ENCODE peak calls at places on chromosomes 4 and X, in six cellular contexts. One of them, this sample, is unnamed.

GRCh38 chrX:22081475-22082092 is 49.5 kb downstream of the PHEX start:
- DNase-seq in NCI-H1417: peak
- DNase-seq in RWPE1: no peak
- DNase-seq in sciatic nerve: peak
- DNase-seq in smooth muscle cell of the brain vasculature: peak
- DNase-seq in fibroblast of lung: peak
- DNase-seq in this sample: peak

GRCh38 chr4:42927946-42928345 is 35.4 kb downstream of the GRXCR1 start:
- DNase-seq in sciatic nerve: no peak
- DNase-seq in smooth muscle cell of the brain vasculature: no peak
- DNase-seq in NCI-H1417: no peak
- DNase-seq in RWPE1: peak
- DNase-seq in fibroblast of lung: no peak
- DNase-seq in this sample: no peak

GRCh38 chr4:140296871-140297570 is 76.4 kb upstream of the SCOC start:
- DNase-seq in fibroblast of lung: no peak
- DNase-seq in NCI-H1417: peak
- DNase-seq in RWPE1: peak
- DNase-seq in smooth muscle cell of the brain vasculature: no peak
- DNase-seq in sciatic nerve: no peak
- DNase-seq in this sample: peak

GRCh38 chr4:81786063-81786763 is 314.5 kb upstream of the RASGEF1B start:
- DNase-seq in smooth muscle cell of the brain vasculature: no peak
- DNase-seq in fibroblast of lung: peak
- DNase-seq in NCI-H1417: peak
- DNase-seq in RWPE1: no peak
- DNase-seq in sciatic nerve: no peak
- DNase-seq in this sample: no peak

GRCh38 chr4:6308890-6309643 is 39.4 kb downstream of the WFS1 start:
- DNase-seq in sciatic nerve: no peak
- DNase-seq in smooth muscle cell of the brain vasculature: no peak
- DNase-seq in NCI-H1417: peak
- DNase-seq in fibroblast of lung: no peak
- DNase-seq in RWPE1: no peak
- DNase-seq in this sample: no peak

GRCh38 chr4:40750461-40751258 is 905 bp downstream of the NSUN7 start:
- DNase-seq in NCI-H1417: peak
- DNase-seq in RWPE1: no peak
- DNase-seq in smooth muscle cell of the brain vasculature: no peak
- DNase-seq in sciatic nerve: no peak
- DNase-seq in fibroblast of lung: peak
- DNase-seq in this sample: no peak

GRCh38 chr4:8695237-8696219 is 103.0 kb downstream of the CPZ start:
- DNase-seq in NCI-H1417: no peak
- DNase-seq in smooth muscle cell of the brain vasculature: no peak
- DNase-seq in sciatic nerve: no peak
- DNase-seq in fibroblast of lung: no peak
- DNase-seq in RWPE1: no peak
- DNase-seq in this sample: no peak

GRCh38 chrX:110003167-110004156 is 548 bp downstream of the TMEM164 start:
- DNase-seq in smooth muscle cell of the brain vasculature: no peak
- DNase-seq in sciatic nerve: peak
- DNase-seq in fibroblast of lung: peak
- DNase-seq in NCI-H1417: peak
- DNase-seq in RWPE1: peak
- DNase-seq in this sample: no peak

GRCh38 chr4:22493523-22493922 is 22.3 kb downstream of the ADGRA3 start:
- DNase-seq in sciatic nerve: no peak
- DNase-seq in fibroblast of lung: no peak
- DNase-seq in smooth muscle cell of the brain vasculature: no peak
- DNase-seq in NCI-H1417: no peak
- DNase-seq in RWPE1: no peak
- DNase-seq in this sample: no peak

GRCh38 chr4:147530723-147531122 is 49.8 kb downstream of the EDNRA start:
- DNase-seq in smooth muscle cell of the brain vasculature: no peak
- DNase-seq in RWPE1: no peak
- DNase-seq in fibroblast of lung: no peak
- DNase-seq in sciatic nerve: no peak
- DNase-seq in NCI-H1417: no peak
- DNase-seq in this sample: no peak

GRCh38 chrX:114611018-114611619 is 27.2 kb downstream of the HTR2C start:
- DNase-seq in RWPE1: peak
- DNase-seq in fibroblast of lung: peak
- DNase-seq in sciatic nerve: peak
- DNase-seq in NCI-H1417: peak
- DNase-seq in smooth muscle cell of the brain vasculature: peak
- DNase-seq in this sample: peak

GRCh38 chrX:115388879-115389278 is 99.4 kb downstream of the LUZP4 start:
- DNase-seq in fibroblast of lung: peak
- DNase-seq in smooth muscle cell of the brain vasculature: no peak
- DNase-seq in sciatic nerve: no peak
- DNase-seq in RWPE1: no peak
- DNase-seq in NCI-H1417: peak
- DNase-seq in this sample: no peak

GRCh38 chr4:95898226-95898625 is 58.3 kb downstream of the PDHA2 start:
- DNase-seq in smooth muscle cell of the brain vasculature: no peak
- DNase-seq in NCI-H1417: no peak
- DNase-seq in RWPE1: no peak
- DNase-seq in sciatic nerve: no peak
- DNase-seq in fibroblast of lung: no peak
- DNase-seq in this sample: no peak

GRCh38 chr4:133637161-133637560 is 488.1 kb downstream of the PCDH10 start:
- DNase-seq in NCI-H1417: no peak
- DNase-seq in smooth muscle cell of the brain vasculature: no peak
- DNase-seq in RWPE1: no peak
- DNase-seq in fibroblast of lung: no peak
- DNase-seq in sciatic nerve: no peak
- DNase-seq in this sample: no peak

GRCh38 chr4:123599920-123600394 is 203.4 kb downstream of the SPRY1 start:
- DNase-seq in NCI-H1417: peak
- DNase-seq in RWPE1: no peak
- DNase-seq in smooth muscle cell of the brain vasculature: no peak
- DNase-seq in fibroblast of lung: peak
- DNase-seq in sciatic nerve: peak
- DNase-seq in this sample: no peak

GRCh38 chr4:16707874-16708273 is 190.6 kb downstream of the LDB2 start:
- DNase-seq in smooth muscle cell of the brain vasculature: no peak
- DNase-seq in fibroblast of lung: peak
- DNase-seq in RWPE1: no peak
- DNase-seq in sciatic nerve: no peak
- DNase-seq in NCI-H1417: no peak
- DNase-seq in this sample: no peak

GRCh38 chrX:71366674-71367256 is 608 bp downstream of the TAF1 start:
- DNase-seq in fibroblast of lung: peak
- DNase-seq in smooth muscle cell of the brain vasculature: no peak
- DNase-seq in NCI-H1417: peak
- DNase-seq in sciatic nerve: no peak
- DNase-seq in RWPE1: no peak
- DNase-seq in this sample: no peak

GRCh38 chr4:2141022-2141761 is 82.1 kb downstream of the NAT8L start:
- DNase-seq in smooth muscle cell of the brain vasculature: no peak
- DNase-seq in NCI-H1417: no peak
- DNase-seq in sciatic nerve: no peak
- DNase-seq in fibroblast of lung: no peak
- DNase-seq in RWPE1: no peak
- DNase-seq in this sample: no peak

GRCh38 chr4:2932951-2933565 is 30.1 kb downstream of the NOP14 start:
- DNase-seq in fibroblast of lung: no peak
- DNase-seq in sciatic nerve: peak
- DNase-seq in smooth muscle cell of the brain vasculature: no peak
- DNase-seq in RWPE1: no peak
- DNase-seq in NCI-H1417: no peak
- DNase-seq in this sample: no peak

GRCh38 chr4:110188113-110188512 is 10.3 kb downstream of the ELOVL6 start:
- DNase-seq in sciatic nerve: no peak
- DNase-seq in NCI-H1417: no peak
- DNase-seq in fibroblast of lung: no peak
- DNase-seq in smooth muscle cell of the brain vasculature: no peak
- DNase-seq in RWPE1: no peak
- DNase-seq in this sample: no peak

GRCh38 chr4:95061220-95061619 is 303.5 kb downstream of the BMPR1B start:
- DNase-seq in smooth muscle cell of the brain vasculature: no peak
- DNase-seq in RWPE1: no peak
- DNase-seq in NCI-H1417: no peak
- DNase-seq in fibroblast of lung: no peak
- DNase-seq in sciatic nerve: no peak
- DNase-seq in this sample: no peak

GRCh38 chr4:66225539-66225938 is 555.2 kb upstream of the EPHA5 start:
- DNase-seq in RWPE1: no peak
- DNase-seq in sciatic nerve: no peak
- DNase-seq in smooth muscle cell of the brain vasculature: no peak
- DNase-seq in NCI-H1417: no peak
- DNase-seq in fibroblast of lung: no peak
- DNase-seq in this sample: no peak

GRCh38 chr4:24073948-24074347 is 184.1 kb upstream of the PPARGC1A start:
- DNase-seq in smooth muscle cell of the brain vasculature: no peak
- DNase-seq in RWPE1: no peak
- DNase-seq in sciatic nerve: no peak
- DNase-seq in NCI-H1417: no peak
- DNase-seq in fibroblast of lung: no peak
- DNase-seq in this sample: no peak

GRCh38 chrX:13469963-13470679 is 99.3 kb upstream of the EGFL6 start:
- DNase-seq in fibroblast of lung: peak
- DNase-seq in sciatic nerve: no peak
- DNase-seq in NCI-H1417: no peak
- DNase-seq in RWPE1: peak
- DNase-seq in smooth muscle cell of the brain vasculature: no peak
- DNase-seq in this sample: no peak

GRCh38 chr4:81173213-81173612 is 41.8 kb downstream of the PRKG2 start:
- DNase-seq in sciatic nerve: no peak
- DNase-seq in RWPE1: no peak
- DNase-seq in fibroblast of lung: peak
- DNase-seq in smooth muscle cell of the brain vasculature: no peak
- DNase-seq in NCI-H1417: no peak
- DNase-seq in this sample: no peak

GRCh38 chr4:81663368-81663767 is 191.7 kb upstream of the RASGEF1B start:
- DNase-seq in RWPE1: no peak
- DNase-seq in smooth muscle cell of the brain vasculature: no peak
- DNase-seq in NCI-H1417: no peak
- DNase-seq in sciatic nerve: no peak
- DNase-seq in fibroblast of lung: peak
- DNase-seq in this sample: no peak

GRCh38 chr4:91936301-91936700 is 367.5 kb upstream of the GRID2 start:
- DNase-seq in RWPE1: no peak
- DNase-seq in sciatic nerve: no peak
- DNase-seq in smooth muscle cell of the brain vasculature: no peak
- DNase-seq in NCI-H1417: peak
- DNase-seq in fibroblast of lung: peak
- DNase-seq in this sample: no peak

This sample was measured in HCT116.